ENCODE peak calls at places on chromosomes 11 and 22, in eight cellular contexts. One of them, this sample, is unnamed.

GRCh38 chr11:73177380-73178091 is 35.4 kb upstream of the FCHSD2 start:
- DNase-seq in retinal pigment epithelial cell: no peak
- DNase-seq in HL-60: no peak
- DNase-seq in right atrium auricular region: peak; percentile 83
- DNase-seq in Calu3: peak; percentile 30
- DNase-seq in thoracic aorta: peak; percentile 45
- DNase-seq in mammary epithelial cell: peak; percentile 55
- DNase-seq in fibroblast of mammary gland: no peak
- DNase-seq in this sample: no peak

GRCh38 chr22:37007666-37008065 is 11.6 kb downstream of the TST start:
- DNase-seq in thoracic aorta: no peak
- DNase-seq in Calu3: no peak
- DNase-seq in HL-60: no peak
- DNase-seq in mammary epithelial cell: no peak
- DNase-seq in retinal pigment epithelial cell: no peak
- DNase-seq in fibroblast of mammary gland: no peak
- DNase-seq in right atrium auricular region: no peak
- DNase-seq in this sample: no peak

GRCh38 chr11:14541180-14541579 is 21.0 kb upstream of the PSMA1 start:
- DNase-seq in retinal pigment epithelial cell: no peak
- DNase-seq in right atrium auricular region: peak; percentile 73
- DNase-seq in mammary epithelial cell: no peak
- DNase-seq in Calu3: no peak
- DNase-seq in thoracic aorta: no peak
- DNase-seq in HL-60: no peak
- DNase-seq in fibroblast of mammary gland: peak; percentile 24
- DNase-seq in this sample: no peak

GRCh38 chr22:31637375-31637937 is 24.6 kb downstream of the PISD start:
- DNase-seq in mammary epithelial cell: no peak
- DNase-seq in thoracic aorta: no peak
- DNase-seq in fibroblast of mammary gland: peak; percentile 28
- DNase-seq in right atrium auricular region: no peak
- DNase-seq in HL-60: peak; percentile 71
- DNase-seq in Calu3: no peak
- DNase-seq in retinal pigment epithelial cell: no peak
- DNase-seq in this sample: no peak

GRCh38 chr22:41481131-41481830 is 12.4 kb downstream of the ACO2 start:
- DNase-seq in mammary epithelial cell: no peak
- DNase-seq in right atrium auricular region: peak; percentile 66
- DNase-seq in HL-60: no peak
- DNase-seq in retinal pigment epithelial cell: no peak
- DNase-seq in thoracic aorta: peak; percentile 25
- DNase-seq in Calu3: no peak
- DNase-seq in fibroblast of mammary gland: peak; percentile 55
- DNase-seq in this sample: no peak

GRCh38 chr22:45647532-45648225 is 24.0 kb upstream of the ATXN10 start:
- DNase-seq in HL-60: no peak
- DNase-seq in mammary epithelial cell: no peak
- DNase-seq in Calu3: no peak
- DNase-seq in fibroblast of mammary gland: no peak
- DNase-seq in retinal pigment epithelial cell: no peak
- DNase-seq in thoracic aorta: no peak
- DNase-seq in right atrium auricular region: no peak
- DNase-seq in this sample: no peak

GRCh38 chr22:48957311-48957986 is 870.2 kb downstream of the BRD1 start:
- DNase-seq in right atrium auricular region: peak; percentile 47
- DNase-seq in mammary epithelial cell: no peak
- DNase-seq in retinal pigment epithelial cell: no peak
- DNase-seq in HL-60: no peak
- DNase-seq in thoracic aorta: no peak
- DNase-seq in Calu3: no peak
- DNase-seq in fibroblast of mammary gland: no peak
- DNase-seq in this sample: no peak

GRCh38 chr22:33579448-33580093 is 340.7 kb downstream of the LARGE1 start:
- DNase-seq in right atrium auricular region: peak; percentile 73
- DNase-seq in mammary epithelial cell: peak; percentile 28
- DNase-seq in thoracic aorta: no peak
- DNase-seq in fibroblast of mammary gland: peak; percentile 52
- DNase-seq in Calu3: peak; percentile 81
- DNase-seq in HL-60: peak; percentile 8
- DNase-seq in retinal pigment epithelial cell: no peak
- DNase-seq in this sample: peak; percentile 9

GRCh38 chr11:130765369-130765768 is 150.9 kb downstream of the SNX19 start:
- DNase-seq in right atrium auricular region: no peak
- DNase-seq in HL-60: no peak
- DNase-seq in mammary epithelial cell: no peak
- DNase-seq in retinal pigment epithelial cell: no peak
- DNase-seq in fibroblast of mammary gland: no peak
- DNase-seq in thoracic aorta: no peak
- DNase-seq in Calu3: no peak
- DNase-seq in this sample: no peak

GRCh38 chr22:32511274-32511673 is 36.7 kb downstream of the FBXO7 start:
- DNase-seq in HL-60: no peak
- DNase-seq in thoracic aorta: no peak
- DNase-seq in mammary epithelial cell: no peak
- DNase-seq in Calu3: no peak
- DNase-seq in fibroblast of mammary gland: no peak
- DNase-seq in retinal pigment epithelial cell: no peak
- DNase-seq in right atrium auricular region: no peak
- DNase-seq in this sample: no peak

DNA sequence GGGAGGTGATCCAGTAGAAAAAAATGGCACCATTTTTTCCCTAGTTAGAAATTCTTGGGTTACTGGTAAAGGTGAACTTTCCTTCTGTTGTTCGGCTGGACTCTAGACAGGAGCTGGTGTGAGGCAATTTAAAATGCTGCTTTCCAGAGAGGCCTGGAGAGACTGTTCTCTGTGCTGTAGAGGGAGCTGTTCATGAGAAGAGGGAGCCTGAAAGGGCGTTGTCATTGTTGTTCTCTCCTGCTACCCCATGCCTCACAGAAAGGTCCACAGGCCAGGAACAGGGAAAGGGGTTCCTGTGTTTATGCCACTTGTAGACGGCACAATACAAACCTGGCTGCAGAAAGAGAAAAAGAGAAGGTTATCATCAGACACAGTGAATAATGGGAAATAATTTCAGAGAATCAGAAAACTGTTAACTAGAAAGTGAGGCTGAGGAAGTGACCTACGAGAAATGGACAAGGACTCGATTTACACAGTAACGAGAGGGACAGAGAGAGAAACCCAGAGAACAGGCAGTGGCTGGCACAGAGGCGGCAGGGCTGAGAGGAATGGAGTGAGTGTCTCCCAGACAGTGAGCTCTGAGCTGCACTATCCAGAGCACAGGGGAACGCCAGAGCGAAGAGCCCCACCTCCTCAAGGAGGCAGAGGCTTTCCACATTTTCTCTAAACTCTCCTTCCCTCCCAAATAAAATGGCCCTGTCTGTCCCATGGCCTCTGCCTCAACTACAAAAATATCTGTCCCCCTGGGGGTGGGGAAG is 109.2 kb downstream of the RRM1 start:
- DNase-seq in thoracic aorta: no peak
- DNase-seq in retinal pigment epithelial cell: no peak
- DNase-seq in HL-60: no peak
- DNase-seq in fibroblast of mammary gland: no peak
- DNase-seq in right atrium auricular region: no peak
- DNase-seq in mammary epithelial cell: no peak
- DNase-seq in Calu3: no peak
- DNase-seq in this sample: no peak
- TF ChIP-seq CTCF in thoracic aorta: no peak
- TF ChIP-seq CTCF in retinal pigment epithelial cell: peak; percentile 26
- TF ChIP-seq CTCF in HL-60: no peak
- TF ChIP-seq CTCF in fibroblast of mammary gland: no peak
- TF ChIP-seq CTCF in right atrium auricular region: no peak
- TF ChIP-seq CTCF in mammary epithelial cell: no peak
- TF ChIP-seq CTCF in Calu3: no peak
- TF ChIP-seq CTCF in this sample: no peak

DNA sequence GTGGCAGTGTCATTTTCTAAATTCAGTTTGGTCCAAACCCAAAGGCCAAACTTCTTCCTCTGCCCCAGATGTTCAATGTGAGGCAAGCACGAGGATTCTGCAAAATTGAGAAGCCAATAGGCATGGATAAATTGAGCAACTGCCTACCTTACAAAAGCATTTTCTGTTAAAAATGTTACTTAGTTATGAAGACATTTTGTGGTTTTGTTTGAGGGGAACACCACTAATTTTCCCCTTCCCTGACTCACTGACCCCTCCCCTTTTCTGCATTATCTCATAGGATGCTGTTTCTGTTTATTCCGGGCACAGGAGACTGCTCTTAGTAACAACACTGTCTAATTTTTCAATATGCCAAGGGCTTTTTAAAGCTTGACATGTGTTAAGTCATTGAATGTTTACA is 462.8 kb downstream of the INSC start:
- DNase-seq in Calu3: no peak
- DNase-seq in retinal pigment epithelial cell: no peak
- DNase-seq in thoracic aorta: no peak
- DNase-seq in right atrium auricular region: no peak
- DNase-seq in fibroblast of mammary gland: no peak
- DNase-seq in mammary epithelial cell: no peak
- DNase-seq in HL-60: peak; percentile 93
- DNase-seq in this sample: no peak
- TF ChIP-seq CTCF in Calu3: no peak
- TF ChIP-seq CTCF in retinal pigment epithelial cell: no peak
- TF ChIP-seq CTCF in thoracic aorta: no peak
- TF ChIP-seq CTCF in right atrium auricular region: no peak
- TF ChIP-seq CTCF in fibroblast of mammary gland: no peak
- TF ChIP-seq CTCF in mammary epithelial cell: no peak
- TF ChIP-seq CTCF in HL-60: no peak
- TF ChIP-seq CTCF in this sample: no peak

GRCh38 chr11:1934326-1935155 is 12.6 kb upstream of the MRPL23 start:
- DNase-seq in thoracic aorta: no peak
- DNase-seq in retinal pigment epithelial cell: no peak
- DNase-seq in HL-60: no peak
- DNase-seq in fibroblast of mammary gland: no peak
- DNase-seq in mammary epithelial cell: no peak
- DNase-seq in Calu3: no peak
- DNase-seq in right atrium auricular region: no peak
- DNase-seq in this sample: no peak
- TF ChIP-seq CTCF in thoracic aorta: no peak
- TF ChIP-seq CTCF in retinal pigment epithelial cell: no peak
- TF ChIP-seq CTCF in HL-60: no peak
- TF ChIP-seq CTCF in fibroblast of mammary gland: no peak
- TF ChIP-seq CTCF in mammary epithelial cell: no peak
- TF ChIP-seq CTCF in Calu3: no peak
- TF ChIP-seq CTCF in right atrium auricular region: no peak
- TF ChIP-seq CTCF in this sample: no peak

DNA sequence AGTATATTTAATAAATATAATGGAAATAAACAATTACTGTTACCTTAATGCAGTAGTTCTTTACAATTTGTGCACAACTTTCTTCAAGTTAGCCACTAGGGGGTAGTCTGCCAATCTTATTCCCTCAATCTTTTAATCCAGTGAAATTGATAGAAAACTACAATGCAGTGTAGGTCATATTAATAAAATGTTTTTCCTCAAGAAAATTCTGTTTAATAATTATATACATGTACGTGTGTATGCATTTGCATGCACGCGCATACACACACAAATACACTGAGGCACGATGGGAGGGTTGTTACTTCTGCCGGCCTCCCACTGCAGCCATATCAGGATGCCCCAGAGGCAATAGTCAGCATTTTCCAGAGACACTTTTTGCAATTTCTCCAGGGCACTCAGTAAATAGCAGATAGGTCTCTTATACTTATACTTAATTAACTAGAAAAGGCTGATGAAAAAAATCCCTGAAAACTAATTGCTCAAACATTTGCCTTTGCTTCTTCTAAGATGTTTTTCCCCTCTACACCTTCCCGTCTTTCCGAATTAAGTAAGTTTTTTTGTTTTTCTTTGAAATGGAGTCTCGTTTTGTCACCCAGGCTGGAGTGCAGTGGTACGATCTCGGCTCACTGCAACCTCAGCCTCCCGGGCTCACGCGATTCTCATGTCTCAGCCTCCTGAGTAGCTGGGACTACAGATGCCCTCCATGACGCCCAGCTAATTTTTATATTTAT is 3.1 kb downstream of the GAB2 start:
- DNase-seq in retinal pigment epithelial cell: no peak
- DNase-seq in thoracic aorta: no peak
- DNase-seq in fibroblast of mammary gland: peak; percentile 49
- DNase-seq in Calu3: no peak
- DNase-seq in mammary epithelial cell: no peak
- DNase-seq in HL-60: no peak
- DNase-seq in right atrium auricular region: no peak
- DNase-seq in this sample: peak; percentile 53
- TF ChIP-seq CTCF in retinal pigment epithelial cell: peak; percentile 65
- TF ChIP-seq CTCF in thoracic aorta: peak; percentile 46
- TF ChIP-seq CTCF in fibroblast of mammary gland: peak; percentile 66
- TF ChIP-seq CTCF in Calu3: peak; percentile 47
- TF ChIP-seq CTCF in mammary epithelial cell: peak; percentile 63
- TF ChIP-seq CTCF in HL-60: peak; percentile 6
- TF ChIP-seq CTCF in right atrium auricular region: peak; percentile 71
- TF ChIP-seq CTCF in this sample: peak; percentile 45

GRCh38 chr11:36469063-36469462 is 41.0 kb downstream of the TRAF6 start:
- DNase-seq in thoracic aorta: no peak
- DNase-seq in right atrium auricular region: no peak
- DNase-seq in mammary epithelial cell: no peak
- DNase-seq in Calu3: no peak
- DNase-seq in retinal pigment epithelial cell: no peak
- DNase-seq in HL-60: no peak
- DNase-seq in fibroblast of mammary gland: peak; percentile 14
- DNase-seq in this sample: peak; percentile 14
- TF ChIP-seq CTCF in thoracic aorta: no peak
- TF ChIP-seq CTCF in right atrium auricular region: no peak
- TF ChIP-seq CTCF in mammary epithelial cell: peak; percentile 26
- TF ChIP-seq CTCF in Calu3: no peak
- TF ChIP-seq CTCF in retinal pigment epithelial cell: peak; percentile 72
- TF ChIP-seq CTCF in HL-60: no peak
- TF ChIP-seq CTCF in fibroblast of mammary gland: peak; percentile 46
- TF ChIP-seq CTCF in this sample: no peak

DNA sequence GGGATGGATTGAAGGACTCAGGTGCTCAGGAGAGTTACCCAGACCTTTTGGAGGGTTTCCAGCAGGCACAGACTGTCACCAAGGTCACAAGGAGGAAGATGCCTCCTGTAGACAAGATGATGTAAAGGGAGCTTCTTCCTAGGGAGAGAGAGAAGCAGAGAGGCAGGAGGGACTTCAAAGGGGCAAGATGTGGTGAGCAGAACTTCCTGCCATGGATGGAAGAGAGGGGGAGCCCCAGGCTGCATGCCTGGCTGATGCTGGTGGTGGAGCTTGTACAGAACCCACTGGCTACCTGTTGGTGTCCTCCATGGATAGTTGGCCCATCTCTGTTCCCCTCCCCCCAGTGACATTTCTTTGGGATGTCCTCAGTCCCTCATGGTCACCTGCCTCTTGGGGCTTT is 4.2 kb downstream of the HEPN1 start:
- DNase-seq in right atrium auricular region: no peak
- DNase-seq in Calu3: no peak
- DNase-seq in HL-60: no peak
- DNase-seq in fibroblast of mammary gland: no peak
- DNase-seq in mammary epithelial cell: no peak
- DNase-seq in retinal pigment epithelial cell: no peak
- DNase-seq in thoracic aorta: no peak
- DNase-seq in this sample: no peak
- TF ChIP-seq CTCF in right atrium auricular region: no peak
- TF ChIP-seq CTCF in Calu3: no peak
- TF ChIP-seq CTCF in HL-60: no peak
- TF ChIP-seq CTCF in fibroblast of mammary gland: no peak
- TF ChIP-seq CTCF in mammary epithelial cell: no peak
- TF ChIP-seq CTCF in retinal pigment epithelial cell: no peak
- TF ChIP-seq CTCF in thoracic aorta: no peak
- TF ChIP-seq CTCF in this sample: no peak

GRCh38 chr22:39502109-39502788 is at the start of gene MIEF1:
- DNase-seq in HL-60: peak; percentile 99
- DNase-seq in right atrium auricular region: peak; percentile 98
- DNase-seq in Calu3: peak; percentile 98
- DNase-seq in thoracic aorta: peak; percentile 97
- DNase-seq in mammary epithelial cell: peak; percentile 91
- DNase-seq in retinal pigment epithelial cell: peak; percentile 90
- DNase-seq in fibroblast of mammary gland: peak; percentile 93
- DNase-seq in this sample: peak; percentile 96
- TF ChIP-seq CTCF in HL-60: no peak
- TF ChIP-seq CTCF in right atrium auricular region: no peak
- TF ChIP-seq CTCF in Calu3: no peak
- TF ChIP-seq CTCF in thoracic aorta: no peak
- TF ChIP-seq CTCF in mammary epithelial cell: no peak
- TF ChIP-seq CTCF in retinal pigment epithelial cell: no peak
- TF ChIP-seq CTCF in fibroblast of mammary gland: no peak
- TF ChIP-seq CTCF in this sample: no peak